ENCODE peak calls at places on chromosome 18, in ten cellular contexts. G is endodermal cell, U is IMR-90, N is AG04450, F is sigmoid colon, P is uterus, V is fibroblast of pulmonary artery, Q is fibroblast of villous mesenchyme, B is heart right ventricle, Y is thoracic aorta. J is an unnamed sample.

GRCh38 chr18:37219257-37219656 is 346.3 kb downstream of the CELF4 start:
- DNase-seq in G (peak), U (no peak), N (no peak), F (no peak), P (no peak), V (no peak), Q (no peak), B (no peak), Y (no peak), J (no peak)

GRCh38 chr18:40431071-40431998 is 1523.7 kb upstream of the PIK3C3 start:
- DNase-seq in G (no peak), U (no peak), N (no peak), F (no peak), P (no peak), V (no peak), Q (peak), B (no peak), Y (no peak), J (no peak)

GRCh38 chr18:59272971-59273935 is at the start of gene RAX:
- DNase-seq in G (peak), U (no peak), N (no peak), F (no peak), P (no peak), V (peak), Q (peak), B (no peak), Y (no peak), J (no peak)

GRCh38 chr18:61743775-61744531 is 148.9 kb downstream of the RNF152 start:
- DNase-seq in G (no peak), U (peak), N (no peak), F (no peak), P (peak), V (peak), Q (peak), B (peak), Y (no peak), J (peak)

GRCh38 chr18:61413388-61413787 is 80.2 kb downstream of the CDH20 start:
- DNase-seq in G (no peak), U (no peak), N (no peak), F (no peak), P (no peak), V (no peak), Q (no peak), B (no peak), Y (no peak), J (no peak)

GRCh38 chr18:61606068-61606660 is 272.9 kb downstream of the CDH20 start:
- DNase-seq in G (peak), U (peak), N (no peak), F (no peak), P (peak), V (peak), Q (peak), B (peak), Y (no peak), J (peak)

GRCh38 chr18:63626431-63626830 is 17.6 kb downstream of the SERPINB4 start:
- DNase-seq in G (no peak), U (no peak), N (no peak), F (no peak), P (no peak), V (no peak), Q (no peak), B (no peak), Y (no peak), J (no peak)

GRCh38 chr18:76958692-76959341 is 136.5 kb downstream of the ZNF236 start:
- DNase-seq in G (no peak), U (no peak), N (no peak), F (no peak), P (no peak), V (peak), Q (peak), B (no peak), Y (no peak), J (peak)

GRCh38 chr18:50986360-50987087 is 18.7 kb downstream of the ELAC1 start:
- DNase-seq in G (no peak), U (peak), N (no peak), F (no peak), P (no peak), V (no peak), Q (peak), B (no peak), Y (no peak), J (no peak)

GRCh38 chr18:27707201-27707600 is 469.7 kb downstream of the CDH2 start:
- DNase-seq in G (no peak), U (no peak), N (no peak), F (no peak), P (no peak), V (peak), Q (peak), B (no peak), Y (no peak), J (peak)

GRCh38 chr18:13216092-13216582 is 2.4 kb upstream of the LDLRAD4 start:
- DNase-seq in G (peak), U (peak), N (no peak), F (peak), P (peak), V (peak), Q (peak), B (peak), Y (no peak), J (peak)

GRCh38 chr18:21303913-21304312 is 61.9 kb downstream of the GREB1L start:
- DNase-seq in G (no peak), U (no peak), N (no peak), F (no peak), P (no peak), V (no peak), Q (no peak), B (no peak), Y (no peak), J (peak)

GRCh38 chr18:36294031-36294430 is 3.5 kb upstream of the FHOD3 start:
- DNase-seq in G (no peak), U (peak), N (no peak), F (no peak), P (no peak), V (no peak), Q (no peak), B (no peak), Y (no peak), J (peak)

GRCh38 chr18:2906522-2907458 is 60.0 kb downstream of the EMILIN2 start:
- DNase-seq in G (peak), U (no peak), N (no peak), F (no peak), P (peak), V (no peak), Q (peak), B (peak), Y (no peak), J (no peak)

GRCh38 chr18:26089247-26090129 is 925 bp downstream of the SS18 start:
- DNase-seq in G (no peak), U (peak), N (peak), F (no peak), P (no peak), V (peak), Q (peak), B (no peak), Y (no peak), J (peak)

GRCh38 chr18:64713284-64713683 is 564.4 kb upstream of the LINC00305 start:
- DNase-seq in G (no peak), U (no peak), N (no peak), F (no peak), P (no peak), V (no peak), Q (no peak), B (no peak), Y (no peak), J (no peak)

GRCh38 chr18:23716516-23716915 is 27.3 kb downstream of the LAMA3 start:
- DNase-seq in G (peak), U (peak), N (peak), F (no peak), P (no peak), V (peak), Q (peak), B (no peak), Y (no peak), J (peak)

GRCh38 chr18:75068682-75069435 is 140.1 kb downstream of the PTGR3 start:
- DNase-seq in G (no peak), U (no peak), N (no peak), F (no peak), P (no peak), V (peak), Q (no peak), B (no peak), Y (no peak), J (peak)

GRCh38 chr18:67425724-67426123 is 90.8 kb downstream of the DSEL start:
- DNase-seq in G (no peak), U (peak), N (peak), F (no peak), P (no peak), V (peak), Q (peak), B (no peak), Y (no peak), J (peak)

GRCh38 chr18:3360211-3360610 is 89.8 kb upstream of the TGIF1 start:
- DNase-seq in G (peak), U (no peak), N (no peak), F (no peak), P (no peak), V (no peak), Q (no peak), B (no peak), Y (no peak), J (no peak)

GRCh38 chr18:46073474-46074331 is 1.6 kb upstream of the PSTPIP2 start:
- DNase-seq in G (peak), U (peak), N (no peak), F (no peak), P (peak), V (peak), Q (peak), B (no peak), Y (no peak), J (peak)

GRCh38 chr18:27142891-27143290 is 42.2 kb downstream of the CHST9 start:
- DNase-seq in G (no peak), U (no peak), N (no peak), F (no peak), P (no peak), V (no peak), Q (no peak), B (no peak), Y (no peak), J (no peak)

GRCh38 chr18:6520901-6521300 is 106.2 kb upstream of the L3MBTL4 start:
- DNase-seq in G (no peak), U (no peak), N (no peak), F (no peak), P (no peak), V (no peak), Q (no peak), B (no peak), Y (no peak), J (no peak)

GRCh38 chr18:32139835-32140283 is 48.2 kb downstream of the RNF138 start:
- DNase-seq in G (no peak), U (no peak), N (no peak), F (no peak), P (no peak), V (no peak), Q (no peak), B (no peak), Y (no peak), J (no peak)

GRCh38 chr18:75247041-75247551 is 36.5 kb downstream of the TSHZ1 start:
- DNase-seq in G (no peak), U (peak), N (no peak), F (no peak), P (no peak), V (peak), Q (peak), B (no peak), Y (no peak), J (peak)

GRCh38 chr18:28469946-28470345 is 293.0 kb upstream of the CDH2 start:
- DNase-seq in G (no peak), U (no peak), N (no peak), F (no peak), P (no peak), V (no peak), Q (no peak), B (no peak), Y (no peak), J (no peak)

DNA sequence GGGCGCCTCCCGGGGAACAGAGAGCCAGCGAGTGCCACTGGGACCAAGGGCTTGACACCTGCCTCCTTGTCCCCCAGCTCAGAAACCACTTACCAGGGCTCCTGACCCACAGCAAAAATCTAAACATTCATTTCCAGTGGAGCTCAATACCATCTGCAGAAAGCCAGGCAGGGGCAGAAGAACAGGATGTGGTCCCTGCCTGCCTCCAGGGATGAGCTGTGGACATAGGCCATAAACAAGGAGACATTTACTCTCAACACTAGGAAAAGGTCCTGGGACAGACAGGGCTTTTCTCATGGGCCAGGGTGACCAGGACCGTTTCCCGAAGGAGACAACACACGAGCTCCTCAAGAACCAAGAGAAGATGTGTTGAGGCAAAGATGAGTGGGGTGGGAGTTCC is 203.0 kb downstream of the CTIF start:
- DNase-seq in G (no peak), U (no peak), N (no peak), F (no peak), P (no peak), V (no peak), Q (no peak), B (no peak), Y (no peak), J (no peak)
- TF ChIP-seq CTCF in G (no peak), U (no peak), N (no peak), F (no peak), P (no peak), V (no peak), Q (no peak), B (no peak), Y (no peak), J (no peak)

GRCh38 chr18:31042391-31043181 is at the start of gene DSC3:
- DNase-seq in G (peak), U (no peak), N (no peak), F (no peak), P (peak), V (peak), Q (no peak), B (no peak), Y (no peak), J (peak)
- H3K4me3 ChIP-seq in G (peak), U (no peak), N (no peak), F (peak), P (no peak), V (peak), Q (no peak), B (peak), Y (peak), J (peak)

GRCh38 chr18:7805880-7806279 is 238.8 kb downstream of the PTPRM start:
- DNase-seq in G (no peak), U (no peak), N (no peak), F (no peak), P (no peak), V (no peak), Q (no peak), B (no peak), Y (no peak), J (no peak)
- TF ChIP-seq CTCF in G (peak), U (no peak), N (no peak), F (no peak), P (no peak), V (no peak), Q (no peak), B (no peak), Y (no peak), J (peak)

DNA sequence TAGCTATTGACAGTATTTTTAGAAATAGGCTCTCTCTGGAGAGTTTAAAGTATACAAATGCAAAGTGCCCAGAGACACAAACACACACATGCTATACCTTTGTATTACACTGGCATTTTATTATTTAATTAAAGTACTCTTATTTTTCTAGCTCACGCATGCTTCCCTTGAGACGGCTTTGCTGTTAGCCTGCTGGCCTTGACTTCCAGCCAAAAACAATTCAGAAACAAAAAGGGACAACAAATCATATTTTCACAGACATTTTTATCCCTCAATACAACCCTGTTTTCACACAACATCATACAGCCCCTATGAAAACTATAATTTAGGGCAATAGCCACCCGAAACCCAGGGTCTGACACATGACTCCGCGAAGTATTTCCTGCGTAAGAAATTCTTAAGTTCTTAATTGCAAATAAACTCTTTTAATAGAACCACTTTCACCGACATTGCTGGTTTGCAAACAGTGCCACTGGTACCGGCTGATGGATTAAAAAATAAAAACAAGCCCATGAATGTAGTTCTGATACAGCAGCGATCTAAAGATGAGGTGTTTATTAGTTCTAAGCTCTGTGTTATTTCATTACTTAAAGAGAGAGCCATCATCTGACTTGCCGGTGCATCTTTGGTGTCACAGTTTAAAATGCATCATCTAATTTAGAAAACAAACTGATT is 185.1 kb downstream of the TCF4 start:
- DNase-seq in G (no peak), U (no peak), N (no peak), F (no peak), P (no peak), V (peak), Q (peak), B (no peak), Y (no peak), J (peak)
- H3K4me3 ChIP-seq in G (no peak), U (no peak), N (peak), F (peak), P (peak), V (peak), Q (peak), B (no peak), Y (peak), J (peak)

GRCh38 chr18:80179857-80180558 is 67.3 kb downstream of the PARD6G start:
- DNase-seq in G (no peak), U (no peak), N (no peak), F (no peak), P (no peak), V (no peak), Q (no peak), B (no peak), Y (no peak), J (no peak)
- TF ChIP-seq CTCF in G (no peak), U (no peak), N (no peak), F (no peak), P (no peak), V (no peak), Q (no peak), B (no peak), Y (no peak), J (no peak)

GRCh38 chr18:7626922-7627440 is 59.9 kb downstream of the PTPRM start:
- DNase-seq in G (peak), U (peak), N (peak), F (no peak), P (no peak), V (peak), Q (peak), B (no peak), Y (no peak), J (peak)
- H3K4me3 ChIP-seq in G (no peak), U (no peak), N (no peak), F (no peak), P (no peak), V (no peak), Q (no peak), B (no peak), Y (no peak), J (no peak)

GRCh38 chr18:47585914-47586313 is 334.5 kb upstream of the SKOR2 start:
- DNase-seq in G (no peak), U (no peak), N (no peak), F (no peak), P (no peak), V (no peak), Q (no peak), B (no peak), Y (no peak), J (no peak)

GRCh38 chr18:47591429-47591828 is 339.0 kb downstream of the SMAD2 start:
- DNase-seq in G (no peak), U (no peak), N (no peak), F (no peak), P (no peak), V (no peak), Q (no peak), B (no peak), Y (no peak), J (no peak)

GRCh38 chr18:47585136-47585535 is 333.7 kb upstream of the SKOR2 start:
- DNase-seq in G (no peak), U (no peak), N (no peak), F (no peak), P (no peak), V (no peak), Q (no peak), B (no peak), Y (no peak), J (no peak)

GRCh38 chr18:47586418-47586817 is 335.0 kb upstream of the SKOR2 start:
- DNase-seq in G (no peak), U (no peak), N (no peak), F (no peak), P (no peak), V (no peak), Q (no peak), B (no peak), Y (no peak), J (no peak)

DNA sequence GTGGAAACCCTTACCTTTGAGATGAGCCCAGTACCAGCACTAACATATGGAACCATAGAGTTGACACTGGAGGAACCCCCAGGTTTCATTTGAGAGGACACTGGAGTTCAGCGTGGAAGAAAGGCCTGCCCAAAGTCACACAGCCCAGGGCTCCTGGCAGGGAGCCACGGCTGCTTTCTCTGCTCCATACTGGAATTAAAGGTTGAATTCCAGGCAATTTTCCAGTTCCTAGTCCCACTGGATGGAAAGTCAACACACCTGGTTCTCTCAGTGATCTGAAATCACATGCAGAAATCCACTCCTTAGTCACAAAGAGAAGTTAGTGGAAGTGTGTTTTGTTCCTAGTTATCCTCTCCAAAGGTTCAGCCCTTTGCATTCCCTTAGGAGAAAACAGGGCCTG is 336.1 kb upstream of the SKOR2 start:
- DNase-seq in G (no peak), U (no peak), N (no peak), F (no peak), P (no peak), V (no peak), Q (no peak), B (no peak), Y (no peak), J (no peak)
- TF ChIP-seq CTCF in G (no peak), U (no peak), N (no peak), F (no peak), P (no peak), V (no peak), Q (no peak), B (no peak), Y (no peak), J (no peak)

GRCh38 chr18:55079481-55080350 is 120.5 kb upstream of the CCDC68 start:
- DNase-seq in G (peak), U (no peak), N (no peak), F (no peak), P (peak), V (no peak), Q (no peak), B (no peak), Y (no peak), J (no peak)
- H3K4me3 ChIP-seq in G (no peak), U (no peak), N (no peak), F (no peak), P (no peak), V (no peak), Q (no peak), B (no peak), Y (no peak), J (no peak)